ENCODE peak calls at places on chromosomes 6 and 20, in four cellular contexts. One of them, this sample, is unnamed.

GRCh38 chr6:11231564-11232176 is 798 bp downstream of the NEDD9 start:
- DNase-seq in AG09309: no peak
- DNase-seq in cardiac muscle cell: peak
- DNase-seq in GM23338: peak
- DNase-seq in this sample: no peak

GRCh38 chr6:111011360-111012142 is 29.7 kb downstream of the RPF2 start:
- DNase-seq in AG09309: no peak
- DNase-seq in cardiac muscle cell: peak
- DNase-seq in GM23338: peak
- DNase-seq in this sample: peak

GRCh38 chr6:38495922-38496635 is 143.7 kb downstream of the BTBD9 start:
- DNase-seq in AG09309: no peak
- DNase-seq in cardiac muscle cell: no peak
- DNase-seq in GM23338: no peak
- DNase-seq in this sample: no peak

GRCh38 chr6:156832166-156832743 is 55.1 kb downstream of the ARID1B start:
- DNase-seq in AG09309: no peak
- DNase-seq in cardiac muscle cell: no peak
- DNase-seq in GM23338: no peak
- DNase-seq in this sample: peak

GRCh38 chr6:110705543-110705942 is 109.7 kb downstream of the CDK19 start:
- DNase-seq in AG09309: no peak
- DNase-seq in cardiac muscle cell: no peak
- DNase-seq in GM23338: no peak
- DNase-seq in this sample: no peak

GRCh38 chr20:42100137-42100704 is 482.0 kb upstream of the CHD6 start:
- DNase-seq in AG09309: no peak
- DNase-seq in cardiac muscle cell: no peak
- DNase-seq in GM23338: no peak
- DNase-seq in this sample: no peak

GRCh38 chr6:144133225-144133821 is 17.0 kb upstream of the STX11 start:
- DNase-seq in AG09309: no peak
- DNase-seq in cardiac muscle cell: no peak
- DNase-seq in GM23338: no peak
- DNase-seq in this sample: no peak

GRCh38 chr20:51985013-51985415 is 182.7 kb upstream of the SALL4 start:
- DNase-seq in AG09309: peak
- DNase-seq in cardiac muscle cell: no peak
- DNase-seq in GM23338: peak
- DNase-seq in this sample: peak

GRCh38 chr6:72219536-72219935 is 333.2 kb downstream of the RIMS1 start:
- DNase-seq in AG09309: no peak
- DNase-seq in cardiac muscle cell: no peak
- DNase-seq in GM23338: no peak
- DNase-seq in this sample: no peak

GRCh38 chr6:89013463-89013862 is 50.0 kb upstream of the RNGTT start:
- DNase-seq in AG09309: no peak
- DNase-seq in cardiac muscle cell: no peak
- DNase-seq in GM23338: no peak
- DNase-seq in this sample: no peak

GRCh38 chr6:52664185-52664990 is 6.5 kb upstream of the TMEM14A start:
- DNase-seq in AG09309: peak
- DNase-seq in cardiac muscle cell: peak
- DNase-seq in GM23338: peak
- DNase-seq in this sample: peak

GRCh38 chr6:81105998-81106397 is 646.5 kb downstream of the TENT5A start:
- DNase-seq in AG09309: no peak
- DNase-seq in cardiac muscle cell: no peak
- DNase-seq in GM23338: no peak
- DNase-seq in this sample: peak

GRCh38 chr6:43391448-43392031 is 22.1 kb upstream of the ZNF318 start:
- DNase-seq in AG09309: no peak
- DNase-seq in cardiac muscle cell: no peak
- DNase-seq in GM23338: no peak
- DNase-seq in this sample: no peak

DNA sequence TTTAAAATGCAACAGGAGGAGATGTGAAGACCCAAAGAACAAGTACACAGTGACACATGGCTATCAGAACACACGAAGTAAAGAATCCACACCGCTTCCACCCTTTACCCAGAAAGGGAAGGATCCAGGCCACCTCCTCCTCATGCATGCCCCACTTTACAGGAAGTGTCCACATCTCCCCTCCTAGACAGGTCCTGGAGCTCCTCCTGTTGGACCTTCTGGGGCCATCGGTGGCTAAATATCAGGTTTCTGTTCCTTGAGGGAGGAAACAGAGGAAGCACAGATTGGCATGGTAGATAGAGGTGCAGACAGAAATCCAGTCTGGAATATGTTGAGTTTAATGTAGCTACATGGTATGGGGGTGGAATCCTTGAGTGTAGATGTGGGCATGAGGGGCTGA is 10.9 kb downstream of the NINL start:
- DNase-seq in AG09309: no peak
- DNase-seq in cardiac muscle cell: no peak
- DNase-seq in GM23338: no peak
- DNase-seq in this sample: peak
- TF ChIP-seq CTCF in AG09309: peak
- TF ChIP-seq CTCF in cardiac muscle cell: peak
- TF ChIP-seq CTCF in GM23338: peak
- TF ChIP-seq CTCF in this sample: peak

DNA sequence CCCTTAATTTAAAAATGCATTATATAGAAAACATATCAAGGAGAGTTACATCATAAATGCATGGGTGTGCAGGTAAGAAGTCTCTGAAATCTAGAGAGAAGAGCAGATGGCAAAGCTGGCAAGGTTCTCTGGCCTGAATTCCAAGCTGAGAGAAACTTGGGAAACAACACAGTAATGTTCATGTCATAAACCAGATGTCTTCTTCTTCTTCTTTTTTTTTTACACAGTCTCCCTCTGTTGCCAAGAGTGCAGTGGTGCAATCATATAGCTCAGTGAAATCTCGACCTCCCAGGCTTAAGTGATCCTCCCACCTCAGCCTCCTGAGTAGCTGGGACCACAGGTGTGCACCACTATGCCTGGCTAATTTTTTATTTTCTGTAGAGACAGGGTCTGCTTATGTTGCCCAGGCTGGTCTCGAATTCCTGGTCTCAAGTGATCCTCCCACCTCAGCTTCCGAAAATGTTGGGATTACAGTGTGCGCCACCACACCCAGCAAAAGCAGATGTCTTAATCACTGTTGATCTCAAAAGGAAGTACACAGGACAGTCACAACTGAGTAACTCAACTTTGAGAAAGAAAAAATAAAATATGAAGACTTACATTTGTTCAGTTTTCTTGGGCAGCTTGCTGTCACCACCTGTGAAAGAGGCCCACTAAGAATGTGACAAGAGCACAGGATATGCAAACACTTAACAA is 77.3 kb downstream of the DNAAF9 start:
- DNase-seq in AG09309: peak
- DNase-seq in cardiac muscle cell: no peak
- DNase-seq in GM23338: no peak
- DNase-seq in this sample: peak
- TF ChIP-seq CTCF in AG09309: peak
- TF ChIP-seq CTCF in cardiac muscle cell: peak
- TF ChIP-seq CTCF in GM23338: no peak
- TF ChIP-seq CTCF in this sample: peak

DNA sequence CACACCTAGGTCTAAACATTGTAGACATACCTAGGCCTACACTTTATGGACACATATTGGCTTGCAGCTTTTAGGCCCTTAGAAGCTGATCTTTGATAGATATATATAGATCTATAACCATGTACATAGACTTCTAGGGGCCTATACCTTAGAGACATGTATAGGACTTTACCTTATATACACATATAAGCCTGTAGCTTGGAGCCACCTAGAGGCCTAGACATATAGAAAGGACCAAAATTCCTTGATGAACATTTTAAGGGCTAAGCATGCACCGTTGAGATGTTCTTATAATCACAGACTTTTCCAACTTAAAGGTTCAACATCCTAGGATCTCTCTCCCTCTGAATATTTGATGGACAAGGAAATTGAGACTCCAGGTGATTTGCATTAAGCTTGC is 371.7 kb upstream of the SASH1 start:
- DNase-seq in AG09309: no peak
- DNase-seq in cardiac muscle cell: peak
- DNase-seq in GM23338: peak
- DNase-seq in this sample: peak
- TF ChIP-seq CTCF in AG09309: peak
- TF ChIP-seq CTCF in cardiac muscle cell: peak
- TF ChIP-seq CTCF in GM23338: peak
- TF ChIP-seq CTCF in this sample: peak

GRCh38 chr6:33276581-33276863 is 401 bp upstream of the B3GALT4 start:
- DNase-seq in AG09309: no peak
- DNase-seq in cardiac muscle cell: no peak
- DNase-seq in GM23338: no peak
- DNase-seq in this sample: no peak

GRCh38 chr6:33272358-33273128 is 668 bp downstream of the RPS18 start:
- DNase-seq in AG09309: no peak
- DNase-seq in cardiac muscle cell: no peak
- DNase-seq in GM23338: no peak
- DNase-seq in this sample: peak

GRCh38 chr6:33271608-33272357 is at the start of the genes RPS18 and VPS52:
- DNase-seq in AG09309: peak
- DNase-seq in cardiac muscle cell: peak
- DNase-seq in GM23338: peak
- DNase-seq in this sample: peak

GRCh38 chr6:33273129-33273923 is 1.5 kb downstream of the RPS18 start:
- DNase-seq in AG09309: no peak
- DNase-seq in cardiac muscle cell: no peak
- DNase-seq in GM23338: no peak
- DNase-seq in this sample: no peak

DNA sequence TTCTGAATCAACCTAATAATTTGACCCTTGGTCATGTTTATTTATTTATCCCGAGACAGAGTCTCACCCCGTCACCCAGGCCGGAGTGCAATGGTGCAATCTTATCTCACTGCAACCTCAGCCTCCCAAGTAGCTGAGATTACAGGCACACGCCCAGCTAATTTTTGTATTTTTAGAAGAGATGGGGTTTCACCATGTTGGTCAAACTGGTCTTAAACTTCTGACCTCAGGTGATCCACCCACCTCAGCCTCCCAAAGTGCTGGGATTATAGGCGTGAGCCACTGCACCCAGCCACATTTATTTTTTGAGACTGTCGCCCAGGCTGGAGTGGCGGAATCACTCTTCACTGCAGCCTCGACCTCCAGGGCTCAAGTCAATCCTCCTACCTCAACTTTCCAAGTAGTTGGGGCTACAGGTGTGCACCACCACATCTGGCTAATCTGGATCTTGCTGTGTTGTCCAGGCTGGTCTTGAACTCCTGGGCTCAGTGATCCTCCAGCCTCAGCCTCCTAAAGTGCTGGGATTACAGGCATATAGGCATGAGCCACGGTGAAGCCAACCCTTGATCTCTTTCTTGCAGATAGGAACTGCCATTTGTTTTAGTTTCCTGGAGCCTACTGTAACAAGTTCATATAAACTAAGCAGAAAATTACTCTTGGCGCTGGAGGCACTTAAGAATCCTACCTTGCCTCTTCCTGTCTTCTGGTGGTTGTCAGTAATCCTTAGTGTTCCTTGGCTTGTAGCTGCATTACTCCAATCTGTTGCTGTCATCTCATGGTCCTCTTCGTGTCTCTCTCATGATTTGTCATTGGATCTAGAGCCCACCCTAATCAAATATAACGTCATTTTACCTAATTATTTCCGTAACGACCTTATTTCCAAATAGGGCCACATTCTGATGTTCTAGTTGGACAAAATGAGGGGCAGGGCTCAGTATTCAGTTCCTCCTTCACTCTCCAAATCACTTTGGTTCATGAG is 2.3 kb downstream of the RPS18 start:
- DNase-seq in AG09309: no peak
- DNase-seq in cardiac muscle cell: no peak
- DNase-seq in GM23338: no peak
- DNase-seq in this sample: no peak
- TF ChIP-seq CTCF in AG09309: no peak
- TF ChIP-seq CTCF in cardiac muscle cell: no peak
- TF ChIP-seq CTCF in GM23338: no peak
- TF ChIP-seq CTCF in this sample: no peak

GRCh38 chr6:3751730-3752537 is 421 bp upstream of the PXDC1 start:
- DNase-seq in AG09309: peak
- DNase-seq in cardiac muscle cell: peak
- DNase-seq in GM23338: peak
- DNase-seq in this sample: peak
- TF ChIP-seq CTCF in AG09309: peak
- TF ChIP-seq CTCF in cardiac muscle cell: peak
- TF ChIP-seq CTCF in GM23338: peak
- TF ChIP-seq CTCF in this sample: peak

GRCh38 chr20:57573893-57574292 is 13.0 kb downstream of the PCK1 start:
- DNase-seq in AG09309: no peak
- DNase-seq in cardiac muscle cell: no peak
- DNase-seq in GM23338: peak
- DNase-seq in this sample: no peak
- TF ChIP-seq CTCF in AG09309: peak
- TF ChIP-seq CTCF in cardiac muscle cell: no peak
- TF ChIP-seq CTCF in GM23338: peak
- TF ChIP-seq CTCF in this sample: peak

GRCh38 chr6:162736933-162737332 is 9.2 kb downstream of the PACRG start:
- DNase-seq in AG09309: no peak
- DNase-seq in cardiac muscle cell: no peak
- DNase-seq in GM23338: no peak
- DNase-seq in this sample: no peak
- TF ChIP-seq CTCF in AG09309: no peak
- TF ChIP-seq CTCF in cardiac muscle cell: no peak
- TF ChIP-seq CTCF in GM23338: no peak
- TF ChIP-seq CTCF in this sample: peak

DNA sequence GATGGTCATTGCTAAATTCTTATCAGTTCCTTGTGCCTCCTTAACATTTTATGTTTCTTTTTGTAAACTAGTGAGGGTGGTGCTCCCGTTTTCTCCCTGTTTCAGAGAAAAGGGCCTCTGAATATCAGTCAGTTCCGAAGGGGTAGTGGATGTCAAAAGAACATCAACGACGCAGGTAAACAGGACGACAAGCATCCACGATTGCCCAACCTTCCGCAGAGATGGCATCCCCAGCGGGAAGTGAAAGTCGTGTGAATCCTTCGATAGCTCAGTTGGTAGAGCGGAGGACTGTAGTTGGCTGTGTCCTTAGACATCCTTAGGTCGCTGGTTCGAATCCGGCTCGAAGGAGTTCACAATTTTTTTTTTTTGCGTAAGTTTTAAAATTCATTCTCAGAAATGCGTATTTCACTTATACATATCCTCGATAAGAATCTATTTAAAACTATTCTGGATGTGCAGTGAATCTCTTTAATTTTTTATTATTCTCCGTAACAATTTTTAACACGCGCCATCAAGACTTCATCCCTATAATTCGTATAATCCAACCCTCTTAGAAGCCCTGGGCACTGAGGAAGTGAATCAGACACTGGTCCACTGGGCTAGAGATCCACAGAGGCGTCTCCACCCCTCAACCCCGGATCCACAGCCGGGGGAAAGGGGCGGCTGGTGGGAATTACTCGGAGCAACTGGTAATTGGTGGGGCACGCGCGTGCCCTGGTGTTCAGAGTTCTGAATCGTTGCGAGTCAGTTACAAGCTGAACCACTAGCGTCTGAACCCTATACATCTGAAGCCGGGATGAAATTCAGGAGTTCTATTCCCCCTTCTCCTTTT is 27.9 kb upstream of the ABT1 start:
- DNase-seq in AG09309: no peak
- DNase-seq in cardiac muscle cell: peak
- DNase-seq in GM23338: peak
- DNase-seq in this sample: peak
- TF ChIP-seq CTCF in AG09309: peak
- TF ChIP-seq CTCF in cardiac muscle cell: peak
- TF ChIP-seq CTCF in GM23338: peak
- TF ChIP-seq CTCF in this sample: peak

GRCh38 chr20:61120595-61121515 is 131.2 kb upstream of the CDH4 start:
- DNase-seq in AG09309: peak
- DNase-seq in cardiac muscle cell: peak
- DNase-seq in GM23338: peak
- DNase-seq in this sample: peak
- TF ChIP-seq CTCF in AG09309: peak
- TF ChIP-seq CTCF in cardiac muscle cell: peak
- TF ChIP-seq CTCF in GM23338: peak
- TF ChIP-seq CTCF in this sample: peak